ENCODE peak calls at places on chromosomes 13 and 19, in four cellular contexts. U, C, Q and X are unnamed samples.

GRCh38 chr19:43812689-43813088 is 10.4 kb upstream of the LYPD5 start:
- DNase-seq in U (no peak), C (no peak), Q (peak; percentile 21), X (no peak)

GRCh38 chr13:98672947-98673545 is 79.4 kb downstream of the SLC15A1 start:
- DNase-seq in U (peak; percentile 3), C (peak; percentile 13), Q (peak; percentile 53), X (peak; percentile 53)

GRCh38 chr19:48419158-48419920 is 25.9 kb downstream of the GRIN2D start:
- DNase-seq in U (no peak), C (peak; percentile 57), Q (peak; percentile 64), X (no peak)

GRCh38 chr13:111058796-111059506 is 56.2 kb upstream of the ARHGEF7 start:
- DNase-seq in U (no peak), C (no peak), Q (no peak), X (no peak)

GRCh38 chr13:94056362-94056990 is 423.0 kb downstream of the DCT start:
- DNase-seq in U (no peak), C (no peak), Q (no peak), X (no peak)

GRCh38 chr13:98834254-98834960 is 81.9 kb upstream of the SLC15A1 start:
- DNase-seq in U (no peak), C (no peak), Q (no peak), X (no peak)

GRCh38 chr13:19695829-19696228 is 62.4 kb downstream of the MPHOSPH8 start:
- DNase-seq in U (no peak), C (no peak), Q (no peak), X (no peak)

GRCh38 chr13:51781246-51782022 is 22.5 kb downstream of the DHRS12 start:
- DNase-seq in U (no peak), C (no peak), Q (no peak), X (no peak)

GRCh38 chr19:9934132-9934950 is 2.0 kb downstream of the OLFM2 start:
- DNase-seq in U (no peak), C (no peak), Q (peak; percentile 86), X (no peak)

GRCh38 chr13:55566334-55566733 is 1574.4 kb upstream of the PRR20A start:
- DNase-seq in U (no peak), C (no peak), Q (no peak), X (no peak)

GRCh38 chr13:21637296-21637695 is 33.3 kb upstream of the MICU2 start:
- DNase-seq in U (peak; percentile 43), C (no peak), Q (peak; percentile 77), X (no peak)

GRCh38 chr13:75798353-75799245 is 162.5 kb downstream of the LMO7 start:
- DNase-seq in U (no peak), C (no peak), Q (no peak), X (no peak)

GRCh38 chr13:47665041-47665440 is 336.0 kb downstream of the SUCLA2 start:
- DNase-seq in U (no peak), C (no peak), Q (no peak), X (no peak)

GRCh38 chr13:112832811-112833210 is 136.2 kb upstream of the MCF2L start:
- DNase-seq in U (no peak), C (no peak), Q (no peak), X (no peak)

GRCh38 chr13:112831801-112832200 is 137.2 kb upstream of the MCF2L start:
- DNase-seq in U (no peak), C (no peak), Q (no peak), X (no peak)

GRCh38 chr13:112835344-112835743 is 133.7 kb upstream of the MCF2L start:
- DNase-seq in U (no peak), C (no peak), Q (no peak), X (no peak)

GRCh38 chr13:112835796-112836195 is 133.2 kb upstream of the MCF2L start:
- DNase-seq in U (no peak), C (no peak), Q (no peak), X (no peak)

GRCh38 chr13:112833551-112834257 is 135.3 kb upstream of the MCF2L start:
- DNase-seq in U (no peak), C (no peak), Q (no peak), X (no peak)
- TF ChIP-seq SPI1 in U (no peak), C (no peak), Q (no peak), X (no peak)

DNA sequence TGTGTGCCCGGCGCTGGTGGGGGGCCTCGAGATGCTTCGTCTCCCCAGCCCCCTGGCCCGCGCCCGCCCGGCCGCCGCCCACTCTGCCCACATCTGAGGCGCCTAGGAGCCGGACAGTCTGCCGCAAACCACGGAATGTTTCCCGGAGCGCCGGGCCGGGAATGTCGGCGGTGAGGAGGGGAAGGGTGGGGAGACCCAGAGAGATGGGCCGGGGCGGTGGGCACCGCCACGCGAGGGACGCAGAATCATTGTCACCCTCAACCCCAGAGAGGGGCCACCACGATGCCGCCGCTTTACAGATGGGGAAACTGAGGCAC is 46.1 kb upstream of the NFIC start:
- DNase-seq in U (no peak), C (no peak), Q (no peak), X (no peak)
- TF ChIP-seq SPI1 in U (no peak), C (no peak), Q (no peak), X (no peak)

GRCh38 chr13:46643165-46643777 is 90.3 kb downstream of the LRCH1 start:
- DNase-seq in U (peak; percentile 8), C (no peak), Q (no peak), X (no peak)

GRCh38 chr13:46642254-46642653 is 89.3 kb downstream of the LRCH1 start:
- DNase-seq in U (no peak), C (no peak), Q (no peak), X (no peak)

GRCh38 chr13:46648166-46648607 is 95.2 kb downstream of the LRCH1 start:
- DNase-seq in U (no peak), C (no peak), Q (peak; percentile 40), X (no peak)

GRCh38 chr13:46647514-46648065 is 94.6 kb downstream of the LRCH1 start:
- DNase-seq in U (no peak), C (no peak), Q (no peak), X (no peak)
- TF ChIP-seq SPI1 in U (peak; percentile 14), C (no peak), Q (no peak), X (no peak)

DNA sequence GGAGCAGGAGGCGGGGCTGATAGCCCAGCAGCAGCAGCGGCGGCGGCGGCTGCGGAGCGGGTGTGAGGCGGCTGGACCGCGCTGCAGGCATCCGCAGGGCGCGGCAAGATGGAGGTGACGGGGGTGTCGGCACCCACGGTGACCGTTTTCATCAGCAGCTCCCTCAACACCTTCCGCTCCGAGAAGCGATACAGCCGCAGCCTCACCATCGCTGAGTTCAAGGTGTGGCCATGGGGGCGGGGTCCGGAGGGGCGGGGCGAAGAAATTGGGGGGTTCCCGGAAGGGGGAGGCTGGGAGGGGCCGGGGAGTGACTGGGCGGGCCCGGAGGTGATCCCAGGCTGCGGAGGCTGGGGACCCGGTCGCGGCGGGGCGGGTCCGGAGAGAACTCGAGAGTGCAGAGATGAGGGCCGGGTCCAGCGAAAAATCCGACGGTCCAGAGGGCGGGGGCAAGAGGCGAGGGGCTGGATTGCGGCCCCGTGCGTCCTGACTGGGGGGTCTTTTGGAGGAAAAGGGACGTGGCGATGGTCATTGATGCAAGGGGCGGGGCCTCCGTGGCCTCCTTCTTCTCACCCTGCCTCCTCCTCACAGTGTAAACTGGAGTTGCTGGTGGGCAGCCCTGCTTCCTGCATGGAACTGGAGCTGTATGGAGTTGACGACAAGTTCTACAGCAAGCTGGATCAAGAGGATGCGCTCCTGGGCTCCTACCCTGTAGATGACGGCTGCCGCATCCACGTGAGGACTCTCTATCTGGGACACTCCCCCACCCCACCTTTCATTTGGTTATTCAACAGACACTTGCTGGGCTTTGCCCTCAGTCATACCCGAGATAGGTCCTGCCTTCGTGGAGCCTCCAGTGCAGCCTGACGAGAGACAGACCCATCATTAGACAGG is at the start of gene TBCB:
- DNase-seq in U (peak; percentile 27), C (no peak), Q (peak; percentile 82), X (peak; percentile 86)
- TF ChIP-seq SPI1 in U (no peak), C (no peak), Q (no peak), X (no peak)